ENCODE peak calls at places on chromosome 9, in ten cellular contexts. One of them, this sample, is unnamed.

GRCh38 chr9:7976856-7977255 is 177.3 kb upstream of the DMAC1 start:
- DNase-seq in foreskin keratinocyte: no peak
- DNase-seq in neuronal stem cell: no peak
- DNase-seq in right lobe of liver: no peak
- DNase-seq in left ventricle myocardium inferior: no peak
- DNase-seq in effector memory CD4-positive, alpha-beta T cell: no peak
- DNase-seq in right atrium auricular region: no peak
- DNase-seq in GM23248: no peak
- DNase-seq in tibial artery: no peak
- DNase-seq in tibial nerve: no peak
- DNase-seq in this sample: no peak

GRCh38 chr9:92668746-92669526 is 995 bp downstream of the IPPK start:
- DNase-seq in foreskin keratinocyte: peak; percentile 50
- DNase-seq in neuronal stem cell: no peak
- DNase-seq in right lobe of liver: no peak
- DNase-seq in left ventricle myocardium inferior: peak; percentile 54
- DNase-seq in effector memory CD4-positive, alpha-beta T cell: peak; percentile 11
- DNase-seq in right atrium auricular region: peak; percentile 74
- DNase-seq in GM23248: peak; percentile 86
- DNase-seq in tibial artery: no peak
- DNase-seq in tibial nerve: no peak
- DNase-seq in this sample: no peak

GRCh38 chr9:113581865-113582697 is 118.6 kb downstream of the RGS3 start:
- DNase-seq in foreskin keratinocyte: no peak
- DNase-seq in neuronal stem cell: no peak
- DNase-seq in right lobe of liver: peak; percentile 76
- DNase-seq in left ventricle myocardium inferior: peak; percentile 75
- DNase-seq in effector memory CD4-positive, alpha-beta T cell: peak; percentile 61
- DNase-seq in right atrium auricular region: peak; percentile 83
- DNase-seq in GM23248: peak; percentile 69
- DNase-seq in tibial artery: peak; percentile 93
- DNase-seq in tibial nerve: peak; percentile 51
- DNase-seq in this sample: peak; percentile 90

GRCh38 chr9:88874391-88874790 is 116.9 kb upstream of the S1PR3 start:
- DNase-seq in foreskin keratinocyte: no peak
- DNase-seq in neuronal stem cell: no peak
- DNase-seq in right lobe of liver: no peak
- DNase-seq in left ventricle myocardium inferior: no peak
- DNase-seq in effector memory CD4-positive, alpha-beta T cell: no peak
- DNase-seq in right atrium auricular region: no peak
- DNase-seq in GM23248: peak; percentile 12
- DNase-seq in tibial artery: no peak
- DNase-seq in tibial nerve: no peak
- DNase-seq in this sample: no peak

GRCh38 chr9:111965566-111966019 is 69.0 kb downstream of the UGCG start:
- DNase-seq in foreskin keratinocyte: peak; percentile 98
- DNase-seq in neuronal stem cell: no peak
- DNase-seq in right lobe of liver: no peak
- DNase-seq in left ventricle myocardium inferior: no peak
- DNase-seq in effector memory CD4-positive, alpha-beta T cell: no peak
- DNase-seq in right atrium auricular region: no peak
- DNase-seq in GM23248: peak; percentile 97
- DNase-seq in tibial artery: no peak
- DNase-seq in tibial nerve: no peak
- DNase-seq in this sample: no peak

GRCh38 chr9:131807131-131807990 is 67.5 kb upstream of the RAPGEF1 start:
- DNase-seq in foreskin keratinocyte: no peak
- DNase-seq in neuronal stem cell: peak; percentile 57
- DNase-seq in right lobe of liver: no peak
- DNase-seq in left ventricle myocardium inferior: no peak
- DNase-seq in effector memory CD4-positive, alpha-beta T cell: no peak
- DNase-seq in right atrium auricular region: no peak
- DNase-seq in GM23248: no peak
- DNase-seq in tibial artery: no peak
- DNase-seq in tibial nerve: no peak
- DNase-seq in this sample: no peak

GRCh38 chr9:127185181-127185580 is 62.7 kb upstream of the ANGPTL2 start:
- DNase-seq in foreskin keratinocyte: no peak
- DNase-seq in neuronal stem cell: no peak
- DNase-seq in right lobe of liver: no peak
- DNase-seq in left ventricle myocardium inferior: no peak
- DNase-seq in effector memory CD4-positive, alpha-beta T cell: no peak
- DNase-seq in right atrium auricular region: no peak
- DNase-seq in GM23248: no peak
- DNase-seq in tibial artery: peak; percentile 31
- DNase-seq in tibial nerve: no peak
- DNase-seq in this sample: peak; percentile 22

GRCh38 chr9:79611091-79611614 is 39.4 kb downstream of the TLE4 start:
- DNase-seq in foreskin keratinocyte: peak; percentile 32
- DNase-seq in neuronal stem cell: peak; percentile 69
- DNase-seq in right lobe of liver: no peak
- DNase-seq in left ventricle myocardium inferior: no peak
- DNase-seq in effector memory CD4-positive, alpha-beta T cell: no peak
- DNase-seq in right atrium auricular region: no peak
- DNase-seq in GM23248: peak; percentile 87
- DNase-seq in tibial artery: no peak
- DNase-seq in tibial nerve: no peak
- DNase-seq in this sample: no peak

GRCh38 chr9:112012026-112012902 is 115.7 kb downstream of the UGCG start:
- DNase-seq in foreskin keratinocyte: peak; percentile 90
- DNase-seq in neuronal stem cell: no peak
- DNase-seq in right lobe of liver: peak; percentile 61
- DNase-seq in left ventricle myocardium inferior: peak; percentile 28
- DNase-seq in effector memory CD4-positive, alpha-beta T cell: no peak
- DNase-seq in right atrium auricular region: peak; percentile 81
- DNase-seq in GM23248: peak; percentile 95
- DNase-seq in tibial artery: peak; percentile 82
- DNase-seq in tibial nerve: no peak
- DNase-seq in this sample: peak; percentile 72

GRCh38 chr9:92992549-92992948 is 45.2 kb downstream of the FGD3 start:
- DNase-seq in foreskin keratinocyte: no peak
- DNase-seq in neuronal stem cell: no peak
- DNase-seq in right lobe of liver: no peak
- DNase-seq in left ventricle myocardium inferior: no peak
- DNase-seq in effector memory CD4-positive, alpha-beta T cell: no peak
- DNase-seq in right atrium auricular region: no peak
- DNase-seq in GM23248: no peak
- DNase-seq in tibial artery: no peak
- DNase-seq in tibial nerve: no peak
- DNase-seq in this sample: no peak

GRCh38 chr9:19286634-19287188 is 56.2 kb downstream of the DENND4C start:
- DNase-seq in foreskin keratinocyte: no peak
- DNase-seq in neuronal stem cell: no peak
- DNase-seq in right lobe of liver: no peak
- DNase-seq in left ventricle myocardium inferior: no peak
- DNase-seq in effector memory CD4-positive, alpha-beta T cell: no peak
- DNase-seq in right atrium auricular region: no peak
- DNase-seq in GM23248: peak; percentile 6
- DNase-seq in tibial artery: no peak
- DNase-seq in tibial nerve: no peak
- DNase-seq in this sample: no peak

GRCh38 chr9:126127591-126127990 is 199.0 kb upstream of the MVB12B start:
- DNase-seq in foreskin keratinocyte: no peak
- DNase-seq in neuronal stem cell: no peak
- DNase-seq in right lobe of liver: no peak
- DNase-seq in left ventricle myocardium inferior: no peak
- DNase-seq in effector memory CD4-positive, alpha-beta T cell: no peak
- DNase-seq in right atrium auricular region: peak; percentile 38
- DNase-seq in GM23248: no peak
- DNase-seq in tibial artery: no peak
- DNase-seq in tibial nerve: no peak
- DNase-seq in this sample: no peak

GRCh38 chr9:126125177-126125576 is 201.5 kb upstream of the MVB12B start:
- DNase-seq in foreskin keratinocyte: no peak
- DNase-seq in neuronal stem cell: no peak
- DNase-seq in right lobe of liver: no peak
- DNase-seq in left ventricle myocardium inferior: no peak
- DNase-seq in effector memory CD4-positive, alpha-beta T cell: no peak
- DNase-seq in right atrium auricular region: peak; percentile 18
- DNase-seq in GM23248: no peak
- DNase-seq in tibial artery: no peak
- DNase-seq in tibial nerve: no peak
- DNase-seq in this sample: no peak

GRCh38 chr9:126126012-126126411 is 200.6 kb upstream of the MVB12B start:
- DNase-seq in foreskin keratinocyte: no peak
- DNase-seq in neuronal stem cell: no peak
- DNase-seq in right lobe of liver: no peak
- DNase-seq in left ventricle myocardium inferior: no peak
- DNase-seq in effector memory CD4-positive, alpha-beta T cell: no peak
- DNase-seq in right atrium auricular region: peak; percentile 40
- DNase-seq in GM23248: no peak
- DNase-seq in tibial artery: no peak
- DNase-seq in tibial nerve: no peak
- DNase-seq in this sample: no peak

GRCh38 chr9:126125577-126125976 is 201.1 kb upstream of the MVB12B start:
- DNase-seq in foreskin keratinocyte: no peak
- DNase-seq in neuronal stem cell: no peak
- DNase-seq in right lobe of liver: no peak
- DNase-seq in left ventricle myocardium inferior: no peak
- DNase-seq in effector memory CD4-positive, alpha-beta T cell: no peak
- DNase-seq in right atrium auricular region: peak; percentile 42
- DNase-seq in GM23248: no peak
- DNase-seq in tibial artery: no peak
- DNase-seq in tibial nerve: no peak
- DNase-seq in this sample: no peak

GRCh38 chr9:126126807-126127206 is 199.8 kb upstream of the MVB12B start:
- DNase-seq in foreskin keratinocyte: no peak
- DNase-seq in neuronal stem cell: no peak
- DNase-seq in right lobe of liver: no peak
- DNase-seq in left ventricle myocardium inferior: no peak
- DNase-seq in effector memory CD4-positive, alpha-beta T cell: no peak
- DNase-seq in right atrium auricular region: peak; percentile 36
- DNase-seq in GM23248: no peak
- DNase-seq in tibial artery: no peak
- DNase-seq in tibial nerve: no peak
- DNase-seq in this sample: no peak
- H3K27me3 ChIP-seq in foreskin keratinocyte: peaks cover 11% of the 10 kb centered on the region
- H3K27me3 ChIP-seq in neuronal stem cell: peaks cover 14% of the 10 kb centered on the region
- H3K27me3 ChIP-seq in right lobe of liver: no peaks in the 10 kb centered on the region
- H3K27me3 ChIP-seq in left ventricle myocardium inferior: peaks cover 15% of the 10 kb centered on the region
- H3K27me3 ChIP-seq in effector memory CD4-positive, alpha-beta T cell: peaks cover 5% of the 10 kb centered on the region
- H3K27me3 ChIP-seq in right atrium auricular region: no peaks in the 10 kb centered on the region
- H3K27me3 ChIP-seq in GM23248: peaks cover 9% of the 10 kb centered on the region
- H3K27me3 ChIP-seq in tibial artery: peaks cover 60% of the 10 kb centered on the region
- H3K27me3 ChIP-seq in tibial nerve: peaks cover 10% of the 10 kb centered on the region
- H3K27me3 ChIP-seq in this sample: peaks cover 50% of the 10 kb centered on the region

DNA sequence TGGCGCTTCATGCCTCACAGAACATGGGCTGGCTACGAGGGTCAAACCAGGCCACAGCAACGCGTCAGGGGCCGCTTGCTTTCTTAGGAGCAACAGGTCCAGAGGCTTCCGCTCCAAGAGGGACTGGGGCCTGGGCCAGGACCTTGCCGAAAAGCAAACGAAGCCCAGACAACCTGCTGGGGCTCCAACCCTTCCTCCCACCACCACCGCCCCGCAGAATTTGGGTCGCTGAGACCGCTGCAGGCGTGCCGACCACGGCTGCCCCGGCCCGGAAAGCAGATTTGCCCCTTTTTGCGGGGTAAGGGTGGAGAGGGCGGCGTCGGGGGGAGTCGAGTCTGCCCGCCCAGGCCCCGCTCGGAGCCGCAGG is 9.9 kb upstream of the GRIN1 start:
- DNase-seq in foreskin keratinocyte: no peak
- DNase-seq in neuronal stem cell: no peak
- DNase-seq in right lobe of liver: no peak
- DNase-seq in left ventricle myocardium inferior: no peak
- DNase-seq in effector memory CD4-positive, alpha-beta T cell: no peak
- DNase-seq in right atrium auricular region: no peak
- DNase-seq in GM23248: peak; percentile 63
- DNase-seq in tibial artery: no peak
- DNase-seq in tibial nerve: no peak
- DNase-seq in this sample: no peak
- H3K4me1 ChIP-seq in foreskin keratinocyte: no peaks in the 10 kb centered on the region
- H3K4me1 ChIP-seq in neuronal stem cell: peaks cover 15% of the 10 kb centered on the region
- H3K4me1 ChIP-seq in right lobe of liver: no peaks in the 10 kb centered on the region
- H3K4me1 ChIP-seq in left ventricle myocardium inferior: peaks cover 44% of the 10 kb centered on the region
- H3K4me1 ChIP-seq in effector memory CD4-positive, alpha-beta T cell: peaks cover 28% of the 10 kb centered on the region
- H3K4me1 ChIP-seq in right atrium auricular region: no peaks in the 10 kb centered on the region
- H3K4me1 ChIP-seq in GM23248: peaks cover 22% of the 10 kb centered on the region
- H3K4me1 ChIP-seq in tibial artery: peaks cover 32% of the 10 kb centered on the region
- H3K4me1 ChIP-seq in tibial nerve: no peaks in the 10 kb centered on the region
- H3K4me1 ChIP-seq in this sample: peaks cover 20% of the 10 kb centered on the region

GRCh38 chr9:135053133-135053532 is 34.3 kb upstream of the OLFM1 start:
- DNase-seq in foreskin keratinocyte: no peak
- DNase-seq in neuronal stem cell: no peak
- DNase-seq in right lobe of liver: peak; percentile 25
- DNase-seq in left ventricle myocardium inferior: no peak
- DNase-seq in effector memory CD4-positive, alpha-beta T cell: no peak
- DNase-seq in right atrium auricular region: no peak
- DNase-seq in GM23248: no peak
- DNase-seq in tibial artery: peak; percentile 16
- DNase-seq in tibial nerve: peak; percentile 3
- DNase-seq in this sample: peak; percentile 0
- H3K27me3 ChIP-seq in foreskin keratinocyte: no peaks in the 10 kb centered on the region
- H3K27me3 ChIP-seq in neuronal stem cell: peaks cover 14% of the 10 kb centered on the region
- H3K27me3 ChIP-seq in right lobe of liver: no peaks in the 10 kb centered on the region
- H3K27me3 ChIP-seq in left ventricle myocardium inferior: peaks cover 81% of the 10 kb centered on the region
- H3K27me3 ChIP-seq in effector memory CD4-positive, alpha-beta T cell: no peaks in the 10 kb centered on the region
- H3K27me3 ChIP-seq in right atrium auricular region: no peaks in the 10 kb centered on the region
- H3K27me3 ChIP-seq in GM23248: peaks cover 14% of the 10 kb centered on the region
- H3K27me3 ChIP-seq in tibial artery: peaks cover 69% of the 10 kb centered on the region
- H3K27me3 ChIP-seq in tibial nerve: no peaks in the 10 kb centered on the region
- H3K27me3 ChIP-seq in this sample: peaks cover 38% of the 10 kb centered on the region

GRCh38 chr9:133135193-133135745 is 14.2 kb upstream of the RALGDS start:
- DNase-seq in foreskin keratinocyte: peak; percentile 82
- DNase-seq in neuronal stem cell: no peak
- DNase-seq in right lobe of liver: peak; percentile 45
- DNase-seq in left ventricle myocardium inferior: no peak
- DNase-seq in effector memory CD4-positive, alpha-beta T cell: peak; percentile 67
- DNase-seq in right atrium auricular region: peak; percentile 78
- DNase-seq in GM23248: peak; percentile 98
- DNase-seq in tibial artery: no peak
- DNase-seq in tibial nerve: no peak
- DNase-seq in this sample: peak; percentile 79
- H3K4me1 ChIP-seq in foreskin keratinocyte: peaks cover 28% of the 10 kb centered on the region
- H3K4me1 ChIP-seq in neuronal stem cell: peaks cover 22% of the 10 kb centered on the region
- H3K4me1 ChIP-seq in right lobe of liver: peaks cover 16% of the 10 kb centered on the region
- H3K4me1 ChIP-seq in left ventricle myocardium inferior: peaks cover 98% of the 10 kb centered on the region
- H3K4me1 ChIP-seq in effector memory CD4-positive, alpha-beta T cell: peaks cover 79% of the 10 kb centered on the region
- H3K4me1 ChIP-seq in right atrium auricular region: no peaks in the 10 kb centered on the region
- H3K4me1 ChIP-seq in GM23248: peaks cover 36% of the 10 kb centered on the region
- H3K4me1 ChIP-seq in tibial artery: peaks cover 67% of the 10 kb centered on the region
- H3K4me1 ChIP-seq in tibial nerve: peaks cover 85% of the 10 kb centered on the region
- H3K4me1 ChIP-seq in this sample: peaks cover 44% of the 10 kb centered on the region

GRCh38 chr9:124010303-124010664 is 1.3 kb upstream of the LHX2 start:
- DNase-seq in foreskin keratinocyte: no peak
- DNase-seq in neuronal stem cell: no peak
- DNase-seq in right lobe of liver: no peak
- DNase-seq in left ventricle myocardium inferior: no peak
- DNase-seq in effector memory CD4-positive, alpha-beta T cell: no peak
- DNase-seq in right atrium auricular region: no peak
- DNase-seq in GM23248: no peak
- DNase-seq in tibial artery: peak; percentile 13
- DNase-seq in tibial nerve: no peak
- DNase-seq in this sample: no peak
- H3K27me3 ChIP-seq in foreskin keratinocyte: peaks cover 100% of the 10 kb centered on the region
- H3K27me3 ChIP-seq in neuronal stem cell: peaks cover 96% of the 10 kb centered on the region
- H3K27me3 ChIP-seq in right lobe of liver: peaks cover 5% of the 10 kb centered on the region
- H3K27me3 ChIP-seq in left ventricle myocardium inferior: peaks cover 100% of the 10 kb centered on the region
- H3K27me3 ChIP-seq in effector memory CD4-positive, alpha-beta T cell: peaks cover 83% of the 10 kb centered on the region
- H3K27me3 ChIP-seq in right atrium auricular region: peaks cover 87% of the 10 kb centered on the region
- H3K27me3 ChIP-seq in GM23248: peaks cover 73% of the 10 kb centered on the region
- H3K27me3 ChIP-seq in tibial artery: peaks cover 100% of the 10 kb centered on the region
- H3K27me3 ChIP-seq in tibial nerve: peaks cover 99% of the 10 kb centered on the region
- H3K27me3 ChIP-seq in this sample: peaks cover 98% of the 10 kb centered on the region

This sample was measured in left lung.